ENCODE peak calls at places on chromosome 22, in nine cellular contexts. R, O, T, N, Q, Y, L, J and Z are unnamed samples.

GRCh38 chr22:22988785-22989184 is 81.5 kb upstream of the GNAZ start:
- DNase-seq in Y (no peak), O (no peak), T (no peak), R (no peak), J (no peak), L (no peak), Q (no peak), N (no peak), Z (no peak)

GRCh38 chr22:32337015-32337414 is 20.7 kb upstream of the RFPL3 start:
- DNase-seq in R (no peak), N (no peak), J (no peak), O (no peak), Q (no peak), T (no peak), L (no peak), Y (no peak), Z (no peak)

GRCh38 chr22:40323681-40324083 is 22.6 kb upstream of the ADSL start:
- DNase-seq in J (no peak), L (no peak), Y (no peak), T (no peak), R (no peak), N (no peak), Q (no peak), O (no peak), Z (no peak)

GRCh38 chr22:23175817-23176644 is 4.3 kb upstream of the BCR start:
- DNase-seq in Q (no peak), J (no peak), R (no peak), L (no peak), Y (no peak), N (no peak), O (no peak), T (no peak), Z (no peak)

GRCh38 chr22:24380220-24381218 is 46.9 kb upstream of the ADORA2A start:
- DNase-seq in R (no peak), N (no peak), L (no peak), Q (no peak), O (no peak), J (no peak), Y (no peak), T (no peak), Z (no peak)

GRCh38 chr22:24146190-24146616 is 35.1 kb upstream of the SUSD2 start:
- DNase-seq in T (peak; percentile 26), Y (no peak), O (peak; percentile 62), N (no peak), Q (peak; percentile 83), L (peak; percentile 72), J (peak; percentile 92), R (no peak), Z (no peak)

GRCh38 chr22:36365020-36365411 is 22.8 kb downstream of the MYH9 start:
- DNase-seq in R (peak; percentile 97), L (no peak), O (no peak), Q (peak; percentile 99), T (peak; percentile 46), J (no peak), N (peak; percentile 91), Y (peak; percentile 44), Z (no peak)

GRCh38 chr22:38802671-38803121 is 8.8 kb upstream of the DNAL4 start:
- DNase-seq in R (peak; percentile 97), N (peak; percentile 25), Y (no peak), L (no peak), Q (peak; percentile 95), T (peak; percentile 13), J (no peak), O (peak; percentile 46), Z (peak; percentile 24)

GRCh38 chr22:37337204-37337943 is 55.1 kb downstream of the CYTH4 start:
- DNase-seq in O (no peak), R (peak; percentile 24), J (no peak), T (no peak), L (no peak), Y (no peak), Q (peak; percentile 55), N (no peak), Z (no peak)

DNA sequence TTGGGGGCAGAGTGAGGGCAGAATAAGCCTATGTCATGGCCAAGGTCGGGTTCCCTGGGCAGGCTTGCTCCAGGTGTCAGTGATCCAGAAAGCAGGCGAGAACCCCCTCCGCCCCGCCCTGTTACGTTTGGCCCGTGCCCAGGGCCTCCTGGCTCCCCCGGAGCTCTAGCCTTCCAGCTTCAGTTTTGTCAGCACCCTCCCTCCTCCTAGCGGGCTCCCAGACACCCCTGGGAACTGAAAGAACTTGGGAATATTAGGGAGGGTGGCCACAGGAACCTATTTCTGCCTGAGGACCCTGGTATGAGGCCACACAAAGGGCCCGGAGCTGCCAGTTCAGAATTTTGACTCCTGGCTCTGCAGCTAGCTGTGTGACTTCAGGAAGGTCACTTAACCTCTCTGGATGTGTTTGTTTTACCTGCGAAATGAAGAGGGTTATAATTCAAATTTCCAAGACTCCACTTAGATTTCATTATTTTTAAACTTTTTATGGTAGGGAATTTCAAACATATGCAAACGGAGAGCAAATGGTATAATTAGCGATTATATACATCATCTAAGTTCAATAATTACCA is 1.2 kb downstream of the TUBA8 start:
- DNase-seq in J (peak; percentile 56), L (no peak), R (no peak), N (no peak), O (no peak), Q (no peak), Y (peak; percentile 79), T (no peak), Z (no peak)
- H3K4me3 ChIP-seq in J (no peak overlapping the region), L (no peak overlapping the region), R (no peak overlapping the region), N (no peak overlapping the region), O (peak overlapping the region; percentile 63), Q (no peak overlapping the region), Y (peak overlapping the region; percentile 75), T (no peak overlapping the region), Z (no peak overlapping the region)

GRCh38 chr22:34639911-34640310 is 426.0 kb upstream of the ISX start:
- DNase-seq in Y (no peak), J (no peak), Q (no peak), N (no peak), O (no peak), L (no peak), R (peak; percentile 20), T (no peak), Z (no peak)

DNA sequence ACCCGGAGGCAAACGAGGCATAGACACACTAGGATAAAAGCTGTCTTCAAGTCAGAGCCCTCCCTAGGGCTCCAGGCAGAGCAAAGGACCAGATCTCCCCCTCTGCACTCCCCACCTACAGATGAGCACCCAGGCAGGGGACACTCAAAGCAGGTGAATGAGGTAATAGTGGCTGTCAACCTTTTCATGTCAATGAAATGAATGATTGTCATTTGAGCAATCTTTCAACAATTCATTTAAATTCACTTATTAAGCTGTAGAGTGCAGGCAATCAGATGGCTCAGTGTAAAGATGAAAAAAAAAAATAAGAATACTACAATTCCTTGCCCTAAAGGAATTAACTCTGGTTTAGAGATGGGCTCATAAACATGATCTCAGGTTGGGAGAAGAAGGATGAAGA is 427.8 kb upstream of the ISX start:
- DNase-seq in O (no peak), Y (no peak), J (no peak), R (no peak), T (no peak), Q (no peak), N (no peak), L (no peak), Z (no peak)
- H3K27ac ChIP-seq in O (no peak overlapping the region), Y (no peak overlapping the region), J (no peak overlapping the region), R (no peak overlapping the region), T (no peak overlapping the region), Q (no peak overlapping the region), N (no peak overlapping the region), L (no peak overlapping the region), Z (no peak overlapping the region)

GRCh38 chr22:19886605-19887250 is 32.1 kb upstream of the GNB1L start:
- DNase-seq in T (no peak), R (peak; percentile 32), J (peak; percentile 91), O (no peak), Q (peak; percentile 61), L (peak; percentile 15), Y (peak; percentile 17), N (no peak), Z (no peak)
- TF ChIP-seq CTCF in T (no peak), R (no peak), J (no peak), O (no peak), Q (no peak), L (no peak), Y (no peak), N (no peak), Z (no peak)

GRCh38 chr22:20393705-20394476 is at the start of gene ZNF74:
- DNase-seq in Y (peak; percentile 90), O (peak; percentile 69), L (peak; percentile 86), Q (peak; percentile 88), N (peak; percentile 27), R (peak; percentile 88), T (peak; percentile 97), J (peak; percentile 95), Z (peak; percentile 80)

GRCh38 chr22:20395181-20395896 is 1.4 kb downstream of the ZNF74 start:
- DNase-seq in Q (no peak), J (no peak), Y (no peak), L (no peak), O (no peak), R (no peak), N (no peak), T (no peak), Z (no peak)

GRCh38 chr22:20396639-20397038 is 2.7 kb downstream of the ZNF74 start:
- DNase-seq in L (no peak), R (no peak), N (no peak), Y (no peak), T (no peak), Q (peak; percentile 35), O (no peak), J (no peak), Z (peak; percentile 76)

GRCh38 chr22:20397498-20397897 is 3.5 kb downstream of the ZNF74 start:
- DNase-seq in T (no peak), R (no peak), N (no peak), O (no peak), J (no peak), Q (no peak), Y (no peak), L (no peak), Z (no peak)

GRCh38 chr22:20395897-20396287 is 1.9 kb downstream of the ZNF74 start:
- DNase-seq in N (no peak), J (no peak), O (no peak), R (no peak), T (no peak), L (no peak), Q (no peak), Y (no peak), Z (no peak)
- H3K4me3 ChIP-seq in N (no peak overlapping the region), J (no peak overlapping the region), O (no peak overlapping the region), R (no peak overlapping the region), T (peak overlapping the region; percentile 75), L (no peak overlapping the region), Q (no peak overlapping the region), Y (no peak overlapping the region), Z (no peak overlapping the region)

DNA sequence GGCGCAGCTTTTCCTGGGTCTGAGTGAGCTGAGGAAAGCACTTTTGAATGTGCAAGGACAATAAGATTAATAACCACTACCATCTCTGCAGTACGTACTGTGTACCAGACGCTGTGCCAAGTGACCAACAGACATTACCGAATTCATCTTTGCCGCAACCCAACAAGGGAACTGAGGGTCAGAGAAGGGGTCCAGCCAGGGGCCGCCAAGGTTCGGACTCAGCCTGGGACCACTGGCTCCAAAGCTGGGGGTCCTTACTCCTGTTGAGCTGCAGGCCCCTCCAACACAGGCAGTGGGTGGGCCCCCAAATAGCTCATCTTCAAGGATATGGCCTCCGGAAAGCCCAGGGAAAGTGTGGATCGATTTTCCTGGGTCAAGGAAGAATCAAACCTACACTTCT is 55.0 kb upstream of the EMID1 start:
- DNase-seq in N (no peak), O (no peak), R (no peak), Q (no peak), L (no peak), Y (no peak), T (no peak), J (peak; percentile 54), Z (no peak)
- H3K27ac ChIP-seq in N (no peak overlapping the region), O (no peak overlapping the region), R (no peak overlapping the region), Q (no peak overlapping the region), L (no peak overlapping the region), Y (peak overlapping the region; percentile 79), T (no peak overlapping the region), J (no peak overlapping the region), Z (no peak overlapping the region)